ENCODE peak calls at places on chromosomes 12 and 14, in six cellular contexts. L, P, R, A, G and B are unnamed samples.

GRCh38 chr12:124609041-124609984 is 41.9 kb upstream of the NCOR2 start:
- DNase-seq in L (no peak), P (peak), R (peak), A (peak), G (peak), B (peak)

GRCh38 chr14:69044296-69044695 is 65.2 kb upstream of the ACTN1 start:
- DNase-seq in L (no peak), P (no peak), R (no peak), A (no peak), G (no peak), B (no peak)

GRCh38 chr12:65557425-65558167 is 266.7 kb upstream of the HMGA2 start:
- DNase-seq in L (no peak), P (no peak), R (no peak), A (no peak), G (no peak), B (no peak)

GRCh38 chr14:105430535-105430934 is 10.9 kb downstream of the MTA1 start:
- DNase-seq in L (no peak), P (peak), R (no peak), A (no peak), G (no peak), B (no peak)

GRCh38 chr14:52008136-52008535 is 18.8 kb downstream of the RTRAF start:
- DNase-seq in L (no peak), P (no peak), R (no peak), A (no peak), G (no peak), B (no peak)

GRCh38 chr12:14954269-14954668 is 7.1 kb downstream of the ARHGDIB start:
- DNase-seq in L (no peak), P (no peak), R (no peak), A (no peak), G (no peak), B (no peak)

GRCh38 chr14:105193916-105194782 is 13.0 kb upstream of the NUDT14 start:
- DNase-seq in L (no peak), P (no peak), R (no peak), A (peak), G (peak), B (peak)

GRCh38 chr12:85963322-85963721 is 89.2 kb downstream of the NTS start:
- DNase-seq in L (no peak), P (no peak), R (no peak), A (no peak), G (no peak), B (no peak)

GRCh38 chr14:51539571-51540037 is 112.1 kb upstream of the FRMD6 start:
- DNase-seq in L (no peak), P (peak), R (no peak), A (no peak), G (no peak), B (no peak)

GRCh38 chr14:33959692-33960151 is 8.8 kb upstream of the EGLN3 start:
- DNase-seq in L (no peak), P (peak), R (no peak), A (no peak), G (no peak), B (no peak)

GRCh38 chr14:36818212-36818611 is 156.6 kb downstream of the PAX9 start:
- DNase-seq in L (no peak), P (no peak), R (no peak), A (no peak), G (no peak), B (no peak)

GRCh38 chr12:116087962-116088361 is 189.5 kb downstream of the MED13L start:
- DNase-seq in L (no peak), P (no peak), R (no peak), A (no peak), G (no peak), B (no peak)

GRCh38 chr12:94643585-94643984 is 6.8 kb downstream of the TMCC3 start:
- DNase-seq in L (no peak), P (no peak), R (no peak), A (no peak), G (no peak), B (no peak)

GRCh38 chr12:14935031-14935430 is 3.3 kb downstream of the ERP27 start:
- DNase-seq in L (no peak), P (no peak), R (no peak), A (no peak), G (no peak), B (no peak)

GRCh38 chr14:20262642-20263128 is 23.6 kb downstream of the OR11H4 start:
- DNase-seq in L (no peak), P (no peak), R (no peak), A (no peak), G (no peak), B (peak)

GRCh38 chr14:99327050-99327449 is 55.1 kb upstream of the BCL11B start:
- DNase-seq in L (no peak), P (peak), R (no peak), A (no peak), G (no peak), B (no peak)

GRCh38 chr12:63238892-63239291 is 87.9 kb upstream of the AVPR1A start:
- DNase-seq in L (no peak), P (no peak), R (no peak), A (no peak), G (no peak), B (no peak)

GRCh38 chr14:33287204-33287603 is 348.5 kb downstream of the NPAS3 start:
- DNase-seq in L (no peak), P (no peak), R (no peak), A (no peak), G (no peak), B (no peak)

GRCh38 chr14:79540394-79540793 is 670.9 kb downstream of the DIO2 start:
- DNase-seq in L (no peak), P (no peak), R (no peak), A (no peak), G (no peak), B (no peak)

GRCh38 chr12:123401753-123402683 is 18.1 kb downstream of the KMT5A start:
- DNase-seq in L (no peak), P (peak), R (no peak), A (no peak), G (no peak), B (no peak)

GRCh38 chr14:25259470-25259869 is 209.5 kb upstream of the STXBP6 start:
- DNase-seq in L (no peak), P (no peak), R (no peak), A (no peak), G (no peak), B (no peak)